ENCODE peak calls at places on chromosome 13, in nine cellular contexts. One of them, this sample, is unnamed.

GRCh38 chr13:35711909-35712308 is 235.4 kb upstream of the MAB21L1 start:
- DNase-seq in bronchial epithelial cell: peak
- DNase-seq in cardiac fibroblast: no peak
- DNase-seq in left ventricle myocardium inferior: no peak
- DNase-seq in HepG2: no peak
- DNase-seq in glutamatergic neuron: no peak
- DNase-seq in neural crest cell: no peak
- DNase-seq in fibroblast of pulmonary artery: no peak
- DNase-seq in AG10803: no peak
- DNase-seq in this sample: no peak

GRCh38 chr13:23547000-23547590 is 23.1 kb upstream of the TNFRSF19 start:
- DNase-seq in left ventricle myocardium inferior: peak
- DNase-seq in neural crest cell: no peak
- DNase-seq in cardiac fibroblast: peak
- DNase-seq in AG10803: peak
- DNase-seq in glutamatergic neuron: peak
- DNase-seq in HepG2: no peak
- DNase-seq in fibroblast of pulmonary artery: peak
- DNase-seq in bronchial epithelial cell: no peak
- DNase-seq in this sample: peak

GRCh38 chr13:82569581-82569980 is 1312.7 kb downstream of the SLITRK1 start:
- DNase-seq in left ventricle myocardium inferior: no peak
- DNase-seq in glutamatergic neuron: no peak
- DNase-seq in AG10803: no peak
- DNase-seq in HepG2: no peak
- DNase-seq in bronchial epithelial cell: no peak
- DNase-seq in cardiac fibroblast: no peak
- DNase-seq in neural crest cell: no peak
- DNase-seq in fibroblast of pulmonary artery: no peak
- DNase-seq in this sample: no peak

GRCh38 chr13:110230661-110231347 is 76.2 kb downstream of the COL4A1 start:
- DNase-seq in left ventricle myocardium inferior: no peak
- DNase-seq in glutamatergic neuron: no peak
- DNase-seq in AG10803: no peak
- DNase-seq in HepG2: no peak
- DNase-seq in fibroblast of pulmonary artery: no peak
- DNase-seq in bronchial epithelial cell: no peak
- DNase-seq in neural crest cell: no peak
- DNase-seq in cardiac fibroblast: no peak
- DNase-seq in this sample: no peak

GRCh38 chr13:60431108-60431700 is 34.2 kb downstream of the TDRD3 start:
- DNase-seq in HepG2: peak
- DNase-seq in AG10803: peak
- DNase-seq in fibroblast of pulmonary artery: peak
- DNase-seq in glutamatergic neuron: no peak
- DNase-seq in bronchial epithelial cell: peak
- DNase-seq in cardiac fibroblast: peak
- DNase-seq in neural crest cell: no peak
- DNase-seq in left ventricle myocardium inferior: no peak
- DNase-seq in this sample: no peak

GRCh38 chr13:34469212-34469983 is 472.7 kb upstream of the NBEA start:
- DNase-seq in cardiac fibroblast: peak
- DNase-seq in AG10803: no peak
- DNase-seq in left ventricle myocardium inferior: no peak
- DNase-seq in glutamatergic neuron: no peak
- DNase-seq in neural crest cell: no peak
- DNase-seq in HepG2: no peak
- DNase-seq in bronchial epithelial cell: peak
- DNase-seq in fibroblast of pulmonary artery: peak
- DNase-seq in this sample: no peak

GRCh38 chr13:92900455-92900854 is 326.2 kb upstream of the GPC6 start:
- DNase-seq in left ventricle myocardium inferior: no peak
- DNase-seq in glutamatergic neuron: no peak
- DNase-seq in HepG2: no peak
- DNase-seq in bronchial epithelial cell: no peak
- DNase-seq in AG10803: no peak
- DNase-seq in fibroblast of pulmonary artery: no peak
- DNase-seq in neural crest cell: no peak
- DNase-seq in cardiac fibroblast: peak
- DNase-seq in this sample: no peak

GRCh38 chr13:86476656-86477055 is 677.4 kb upstream of the SLITRK6 start:
- DNase-seq in cardiac fibroblast: no peak
- DNase-seq in bronchial epithelial cell: no peak
- DNase-seq in fibroblast of pulmonary artery: no peak
- DNase-seq in neural crest cell: no peak
- DNase-seq in AG10803: no peak
- DNase-seq in HepG2: no peak
- DNase-seq in glutamatergic neuron: no peak
- DNase-seq in left ventricle myocardium inferior: no peak
- DNase-seq in this sample: no peak

GRCh38 chr13:45711952-45712351 is 9.8 kb downstream of the CBY2 start:
- DNase-seq in bronchial epithelial cell: no peak
- DNase-seq in HepG2: no peak
- DNase-seq in left ventricle myocardium inferior: no peak
- DNase-seq in cardiac fibroblast: no peak
- DNase-seq in neural crest cell: no peak
- DNase-seq in glutamatergic neuron: no peak
- DNase-seq in fibroblast of pulmonary artery: no peak
- DNase-seq in AG10803: no peak
- DNase-seq in this sample: no peak

GRCh38 chr13:45715351-45715750 is 13.2 kb downstream of the CBY2 start:
- DNase-seq in bronchial epithelial cell: no peak
- DNase-seq in glutamatergic neuron: no peak
- DNase-seq in fibroblast of pulmonary artery: no peak
- DNase-seq in cardiac fibroblast: no peak
- DNase-seq in HepG2: no peak
- DNase-seq in neural crest cell: no peak
- DNase-seq in left ventricle myocardium inferior: no peak
- DNase-seq in AG10803: no peak
- DNase-seq in this sample: no peak

GRCh38 chr13:45713106-45713690 is 11.1 kb downstream of the CBY2 start:
- DNase-seq in neural crest cell: no peak
- DNase-seq in left ventricle myocardium inferior: no peak
- DNase-seq in AG10803: no peak
- DNase-seq in glutamatergic neuron: no peak
- DNase-seq in cardiac fibroblast: no peak
- DNase-seq in HepG2: no peak
- DNase-seq in bronchial epithelial cell: no peak
- DNase-seq in fibroblast of pulmonary artery: no peak
- DNase-seq in this sample: no peak

GRCh38 chr13:45714170-45714569 is 12.1 kb downstream of the CBY2 start:
- DNase-seq in cardiac fibroblast: no peak
- DNase-seq in neural crest cell: no peak
- DNase-seq in glutamatergic neuron: no peak
- DNase-seq in fibroblast of pulmonary artery: no peak
- DNase-seq in left ventricle myocardium inferior: no peak
- DNase-seq in bronchial epithelial cell: no peak
- DNase-seq in HepG2: no peak
- DNase-seq in AG10803: no peak
- DNase-seq in this sample: no peak

GRCh38 chr13:45713721-45714120 is 11.6 kb downstream of the CBY2 start:
- DNase-seq in cardiac fibroblast: no peak
- DNase-seq in fibroblast of pulmonary artery: no peak
- DNase-seq in bronchial epithelial cell: no peak
- DNase-seq in glutamatergic neuron: no peak
- DNase-seq in AG10803: no peak
- DNase-seq in HepG2: no peak
- DNase-seq in neural crest cell: no peak
- DNase-seq in left ventricle myocardium inferior: no peak
- DNase-seq in this sample: no peak
- TF ChIP-seq CTCF in cardiac fibroblast: no peak
- TF ChIP-seq CTCF in fibroblast of pulmonary artery: no peak
- TF ChIP-seq CTCF in bronchial epithelial cell: no peak
- TF ChIP-seq CTCF in glutamatergic neuron: no peak
- TF ChIP-seq CTCF in AG10803: no peak
- TF ChIP-seq CTCF in HepG2: no peak
- TF ChIP-seq CTCF in neural crest cell: no peak
- TF ChIP-seq CTCF in left ventricle myocardium inferior: no peak
- TF ChIP-seq CTCF in this sample: no peak

GRCh38 chr13:71017607-71018006 is 849.4 kb downstream of the DACH1 start:
- DNase-seq in bronchial epithelial cell: no peak
- DNase-seq in AG10803: no peak
- DNase-seq in neural crest cell: no peak
- DNase-seq in fibroblast of pulmonary artery: no peak
- DNase-seq in glutamatergic neuron: no peak
- DNase-seq in cardiac fibroblast: no peak
- DNase-seq in HepG2: no peak
- DNase-seq in left ventricle myocardium inferior: no peak
- DNase-seq in this sample: no peak
- TF ChIP-seq CTCF in bronchial epithelial cell: no peak
- TF ChIP-seq CTCF in AG10803: no peak
- TF ChIP-seq CTCF in neural crest cell: no peak
- TF ChIP-seq CTCF in fibroblast of pulmonary artery: no peak
- TF ChIP-seq CTCF in glutamatergic neuron: no peak
- TF ChIP-seq CTCF in cardiac fibroblast: no peak
- TF ChIP-seq CTCF in HepG2: peak
- TF ChIP-seq CTCF in left ventricle myocardium inferior: no peak
- TF ChIP-seq CTCF in this sample: no peak

DNA sequence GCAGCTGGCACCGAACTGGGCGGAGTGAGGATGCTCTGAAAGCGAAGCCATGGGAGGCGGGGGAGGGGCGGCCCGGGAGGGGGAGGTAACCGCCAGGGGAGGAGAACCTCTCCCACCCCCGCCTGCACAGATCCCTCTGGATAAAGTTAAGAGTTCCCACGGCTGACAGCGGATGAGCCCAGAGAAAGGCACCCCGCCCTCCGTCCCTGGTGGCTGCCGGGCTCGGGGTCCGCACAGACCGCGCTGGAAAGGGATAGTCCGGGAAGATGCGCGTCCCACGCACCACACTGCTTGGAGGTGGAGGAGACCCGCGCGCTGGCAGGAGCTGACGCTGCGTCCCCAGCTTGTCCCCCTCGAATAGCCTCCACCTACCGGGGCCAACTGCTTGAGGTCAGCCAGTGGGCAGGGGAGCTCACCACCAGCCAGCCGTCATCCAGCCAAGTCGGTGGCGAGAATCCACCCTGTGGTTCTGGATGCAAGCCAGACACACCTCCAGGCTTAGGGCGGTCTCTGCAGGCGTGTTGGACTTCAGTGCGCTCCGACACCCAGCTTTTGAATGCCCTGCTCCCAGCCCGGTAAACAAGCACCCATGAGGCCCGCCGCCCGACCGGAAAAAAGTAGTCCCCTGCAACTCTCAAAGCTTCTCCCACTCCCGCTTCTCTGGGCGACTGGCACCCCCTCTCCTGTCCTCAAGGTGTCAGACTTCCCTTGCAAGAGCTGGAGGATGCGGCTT is at the start of gene TRPC4:
- DNase-seq in HepG2: peak
- DNase-seq in AG10803: peak
- DNase-seq in cardiac fibroblast: peak
- DNase-seq in fibroblast of pulmonary artery: peak
- DNase-seq in bronchial epithelial cell: peak
- DNase-seq in glutamatergic neuron: peak
- DNase-seq in neural crest cell: peak
- DNase-seq in left ventricle myocardium inferior: peak
- DNase-seq in this sample: peak
- TF ChIP-seq CTCF in HepG2: peak
- TF ChIP-seq CTCF in AG10803: peak
- TF ChIP-seq CTCF in cardiac fibroblast: peak
- TF ChIP-seq CTCF in fibroblast of pulmonary artery: peak
- TF ChIP-seq CTCF in bronchial epithelial cell: peak
- TF ChIP-seq CTCF in glutamatergic neuron: no peak
- TF ChIP-seq CTCF in neural crest cell: peak
- TF ChIP-seq CTCF in left ventricle myocardium inferior: peak
- TF ChIP-seq CTCF in this sample: peak

DNA sequence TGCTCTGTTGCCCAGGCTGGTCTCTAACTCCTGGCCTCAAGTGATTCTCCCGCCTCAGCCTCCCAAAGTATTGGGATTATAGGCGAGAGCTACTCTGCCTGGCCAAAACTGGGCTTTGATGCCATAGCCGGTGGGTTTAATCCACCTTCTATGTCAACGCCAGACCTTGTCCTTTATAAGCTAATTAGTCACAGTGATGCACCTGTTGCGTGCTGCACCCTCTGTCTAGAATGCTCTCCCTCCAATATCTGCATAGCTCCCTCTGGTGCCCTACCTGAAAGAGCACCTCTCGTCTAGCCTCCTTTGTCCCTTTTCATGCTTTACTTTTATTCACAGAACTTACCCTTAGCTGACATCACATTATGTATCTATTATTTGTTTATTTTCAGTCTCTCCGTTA is 148.2 kb downstream of the USP12 start:
- DNase-seq in bronchial epithelial cell: no peak
- DNase-seq in glutamatergic neuron: no peak
- DNase-seq in HepG2: no peak
- DNase-seq in AG10803: no peak
- DNase-seq in left ventricle myocardium inferior: no peak
- DNase-seq in neural crest cell: no peak
- DNase-seq in cardiac fibroblast: no peak
- DNase-seq in fibroblast of pulmonary artery: no peak
- DNase-seq in this sample: no peak
- TF ChIP-seq CTCF in bronchial epithelial cell: no peak
- TF ChIP-seq CTCF in glutamatergic neuron: no peak
- TF ChIP-seq CTCF in HepG2: peak
- TF ChIP-seq CTCF in AG10803: no peak
- TF ChIP-seq CTCF in left ventricle myocardium inferior: no peak
- TF ChIP-seq CTCF in neural crest cell: no peak
- TF ChIP-seq CTCF in cardiac fibroblast: no peak
- TF ChIP-seq CTCF in fibroblast of pulmonary artery: no peak
- TF ChIP-seq CTCF in this sample: no peak

DNA sequence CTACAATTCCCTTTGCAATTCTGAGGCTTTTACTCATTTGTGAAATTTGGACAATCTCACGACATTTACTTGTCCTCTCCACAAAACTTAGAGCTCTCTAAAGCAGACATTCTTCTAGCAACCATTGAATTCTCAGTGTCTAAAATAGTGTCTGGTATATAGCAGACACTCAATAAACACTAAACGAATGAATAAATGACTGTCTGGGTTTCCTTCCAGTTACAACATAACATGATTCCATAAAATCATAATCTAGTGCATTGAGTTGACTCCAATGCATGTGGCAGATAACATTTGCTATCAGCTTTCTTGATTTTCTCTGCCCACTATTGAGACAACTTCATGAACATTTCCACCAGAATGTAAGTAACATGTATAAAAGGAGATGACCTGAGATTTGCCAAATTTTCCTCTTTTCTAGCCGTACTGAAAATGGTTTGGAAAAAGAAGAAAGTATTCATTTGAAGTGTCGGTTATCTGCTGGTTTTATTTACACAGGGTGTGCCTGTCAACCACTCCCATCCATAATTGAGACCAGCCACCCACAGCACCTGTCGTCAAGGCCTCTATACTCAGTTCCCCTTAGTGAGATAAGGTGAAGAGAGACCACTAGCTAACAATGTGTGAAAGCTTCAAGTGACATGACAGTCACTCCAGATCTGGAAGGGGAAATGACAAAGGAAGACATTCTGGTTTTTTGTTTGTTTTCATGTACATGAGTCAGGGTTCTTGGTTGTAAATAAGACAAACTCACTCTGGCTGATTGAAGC is 4.8 kb upstream of the SERP2 start:
- DNase-seq in bronchial epithelial cell: no peak
- DNase-seq in fibroblast of pulmonary artery: no peak
- DNase-seq in cardiac fibroblast: no peak
- DNase-seq in AG10803: no peak
- DNase-seq in HepG2: no peak
- DNase-seq in neural crest cell: no peak
- DNase-seq in glutamatergic neuron: no peak
- DNase-seq in left ventricle myocardium inferior: no peak
- DNase-seq in this sample: no peak
- TF ChIP-seq CTCF in bronchial epithelial cell: no peak
- TF ChIP-seq CTCF in fibroblast of pulmonary artery: no peak
- TF ChIP-seq CTCF in cardiac fibroblast: no peak
- TF ChIP-seq CTCF in AG10803: no peak
- TF ChIP-seq CTCF in HepG2: no peak
- TF ChIP-seq CTCF in neural crest cell: no peak
- TF ChIP-seq CTCF in glutamatergic neuron: no peak
- TF ChIP-seq CTCF in left ventricle myocardium inferior: no peak
- TF ChIP-seq CTCF in this sample: no peak